ENCODE peak calls at places on chromosome 14, in six cellular contexts. F is adrenal gland; G is stimulated activated CD4-positive, alpha-beta T cell treated with anti-CD3 and anti-CD28 coated beads, Interleukin-2, amount 100 ng/mL, for 48 hours; A is iPS-NIHi11; O is activated CD4-positive, CD25-positive, alpha-beta regulatory T cell; C is ureter. U is an unnamed sample.

GRCh38 chr14:85088231-85088630 is 441.7 kb upstream of the FLRT2 start:
- DNase-seq in F (no peak), G (no peak), A (no peak), O (no peak), C (no peak), U (no peak)

GRCh38 chr14:88208858-88209257 is 114.2 kb downstream of the KCNK10 start:
- DNase-seq in F (no peak), G (no peak), A (no peak), O (no peak), C (no peak), U (no peak)

GRCh38 chr14:73180385-73180805 is 44.1 kb downstream of the PSEN1 start:
- DNase-seq in F (peak), G (no peak), A (no peak), O (no peak), C (no peak), U (no peak)

GRCh38 chr14:105978618-105979295 is 452.4 kb downstream of the TMEM121 start:
- DNase-seq in F (no peak), G (no peak), A (no peak), O (no peak), C (no peak), U (no peak)

GRCh38 chr14:21852061-21852664 is 178.5 kb upstream of the OR4E1 start:
- DNase-seq in F (peak), G (peak), A (peak), O (peak), C (no peak), U (no peak)

GRCh38 chr14:54348923-54349615 is 47.7 kb upstream of the CDKN3 start:
- DNase-seq in F (peak), G (no peak), A (no peak), O (no peak), C (no peak), U (no peak)

GRCh38 chr14:47626151-47627035 is 49.0 kb downstream of the MDGA2 start:
- DNase-seq in F (no peak), G (no peak), A (peak), O (no peak), C (no peak), U (no peak)

GRCh38 chr14:99752486-99753121 is 40.6 kb upstream of the EML1 start:
- DNase-seq in F (peak), G (no peak), A (no peak), O (no peak), C (no peak), U (no peak)

GRCh38 chr14:61591862-61592261 is 103.5 kb upstream of the HIF1A start:
- DNase-seq in F (no peak), G (no peak), A (no peak), O (no peak), C (no peak), U (no peak)

GRCh38 chr14:34275038-34275437 is 187.0 kb downstream of the SPTSSA start:
- DNase-seq in F (no peak), G (no peak), A (no peak), O (no peak), C (no peak), U (no peak)

GRCh38 chr14:64053694-64054669 is 201.2 kb downstream of the SYNE2 start:
- DNase-seq in F (peak), G (no peak), A (no peak), O (no peak), C (no peak), U (no peak)

GRCh38 chr14:58768977-58769376 is 131.2 kb downstream of the DACT1 start:
- DNase-seq in F (no peak), G (no peak), A (peak), O (no peak), C (no peak), U (no peak)

GRCh38 chr14:54669759-54670630 is 103.1 kb downstream of the SAMD4A start:
- DNase-seq in F (no peak), G (no peak), A (no peak), O (no peak), C (no peak), U (no peak)

GRCh38 chr14:68598621-68599447 is 194.0 kb downstream of the ZFP36L1 start:
- DNase-seq in F (peak), G (no peak), A (no peak), O (no peak), C (peak), U (no peak)

GRCh38 chr14:60485057-60485599 is 735 bp downstream of the C14orf39 start:
- DNase-seq in F (no peak), G (no peak), A (peak), O (no peak), C (no peak), U (no peak)

GRCh38 chr14:29846339-29847129 is 81.1 kb downstream of the PRKD1 start:
- DNase-seq in F (no peak), G (no peak), A (no peak), O (no peak), C (no peak), U (no peak)